ENCODE peak calls at places on chromosomes 7 and 10, in four cellular contexts. One of them, this sample, is unnamed.

GRCh38 chr10:101029520-101030309 is 1.2 kb downstream of the PDZD7 start:
- DNase-seq in HL-60: no peak
- DNase-seq in activated naive CD8-positive, alpha-beta T cell treated with anti-CD3 and anti-CD28 coated beads, Interleukin-2, amount 50 U/mL, for 24 hours: no peak
- DNase-seq in nephron progenitor cell: no peak
- DNase-seq in this sample: peak

GRCh38 chr10:70915806-70916205 is 27.4 kb upstream of the PCBD1 start:
- DNase-seq in HL-60: no peak
- DNase-seq in activated naive CD8-positive, alpha-beta T cell treated with anti-CD3 and anti-CD28 coated beads, Interleukin-2, amount 50 U/mL, for 24 hours: no peak
- DNase-seq in nephron progenitor cell: no peak
- DNase-seq in this sample: no peak

GRCh38 chr10:133141144-133141962 is 18.7 kb upstream of the KNDC1 start:
- DNase-seq in HL-60: no peak
- DNase-seq in activated naive CD8-positive, alpha-beta T cell treated with anti-CD3 and anti-CD28 coated beads, Interleukin-2, amount 50 U/mL, for 24 hours: no peak
- DNase-seq in nephron progenitor cell: peak
- DNase-seq in this sample: no peak

GRCh38 chr10:79295593-79295992 is 51.7 kb upstream of the PPIF start:
- DNase-seq in HL-60: no peak
- DNase-seq in activated naive CD8-positive, alpha-beta T cell treated with anti-CD3 and anti-CD28 coated beads, Interleukin-2, amount 50 U/mL, for 24 hours: no peak
- DNase-seq in nephron progenitor cell: no peak
- DNase-seq in this sample: no peak

GRCh38 chr7:139709460-139709859 is 68.3 kb downstream of the HIPK2 start:
- DNase-seq in HL-60: no peak
- DNase-seq in activated naive CD8-positive, alpha-beta T cell treated with anti-CD3 and anti-CD28 coated beads, Interleukin-2, amount 50 U/mL, for 24 hours: no peak
- DNase-seq in nephron progenitor cell: no peak
- DNase-seq in this sample: no peak

GRCh38 chr10:9166770-9167169 is 1112.3 kb downstream of the GATA3 start:
- DNase-seq in HL-60: no peak
- DNase-seq in activated naive CD8-positive, alpha-beta T cell treated with anti-CD3 and anti-CD28 coated beads, Interleukin-2, amount 50 U/mL, for 24 hours: no peak
- DNase-seq in nephron progenitor cell: no peak
- DNase-seq in this sample: no peak

GRCh38 chr7:28176174-28176573 is 4.4 kb downstream of the JAZF1 start:
- DNase-seq in HL-60: no peak
- DNase-seq in activated naive CD8-positive, alpha-beta T cell treated with anti-CD3 and anti-CD28 coated beads, Interleukin-2, amount 50 U/mL, for 24 hours: no peak
- DNase-seq in nephron progenitor cell: no peak
- DNase-seq in this sample: no peak

GRCh38 chr7:30135551-30136271 is 925 bp downstream of the MTURN start:
- DNase-seq in HL-60: peak
- DNase-seq in activated naive CD8-positive, alpha-beta T cell treated with anti-CD3 and anti-CD28 coated beads, Interleukin-2, amount 50 U/mL, for 24 hours: peak
- DNase-seq in nephron progenitor cell: peak
- DNase-seq in this sample: peak

GRCh38 chr7:129607471-129608120 is 3.9 kb upstream of the NRF1 start:
- DNase-seq in HL-60: no peak
- DNase-seq in activated naive CD8-positive, alpha-beta T cell treated with anti-CD3 and anti-CD28 coated beads, Interleukin-2, amount 50 U/mL, for 24 hours: peak
- DNase-seq in nephron progenitor cell: peak
- DNase-seq in this sample: peak

GRCh38 chr10:29530112-29530976 is 104.4 kb downstream of the SVIL start:
- DNase-seq in HL-60: no peak
- DNase-seq in activated naive CD8-positive, alpha-beta T cell treated with anti-CD3 and anti-CD28 coated beads, Interleukin-2, amount 50 U/mL, for 24 hours: no peak
- DNase-seq in nephron progenitor cell: no peak
- DNase-seq in this sample: no peak

GRCh38 chr10:124636271-124636993 is 107.7 kb downstream of the FAM53B start:
- DNase-seq in HL-60: no peak
- DNase-seq in activated naive CD8-positive, alpha-beta T cell treated with anti-CD3 and anti-CD28 coated beads, Interleukin-2, amount 50 U/mL, for 24 hours: no peak
- DNase-seq in nephron progenitor cell: no peak
- DNase-seq in this sample: no peak

GRCh38 chr10:132589015-132589414 is 51.4 kb downstream of the INPP5A start:
- DNase-seq in HL-60: peak
- DNase-seq in activated naive CD8-positive, alpha-beta T cell treated with anti-CD3 and anti-CD28 coated beads, Interleukin-2, amount 50 U/mL, for 24 hours: no peak
- DNase-seq in nephron progenitor cell: no peak
- DNase-seq in this sample: no peak

GRCh38 chr10:98195132-98195531 is 60.7 kb downstream of the R3HCC1L start:
- DNase-seq in HL-60: no peak
- DNase-seq in activated naive CD8-positive, alpha-beta T cell treated with anti-CD3 and anti-CD28 coated beads, Interleukin-2, amount 50 U/mL, for 24 hours: no peak
- DNase-seq in nephron progenitor cell: no peak
- DNase-seq in this sample: no peak

GRCh38 chr10:103822052-103822716 is 33.2 kb downstream of the SH3PXD2A start:
- DNase-seq in HL-60: no peak
- DNase-seq in activated naive CD8-positive, alpha-beta T cell treated with anti-CD3 and anti-CD28 coated beads, Interleukin-2, amount 50 U/mL, for 24 hours: no peak
- DNase-seq in nephron progenitor cell: no peak
- DNase-seq in this sample: no peak

GRCh38 chr10:5468262-5469106 is 30.9 kb downstream of the CALML5 start:
- DNase-seq in HL-60: no peak
- DNase-seq in activated naive CD8-positive, alpha-beta T cell treated with anti-CD3 and anti-CD28 coated beads, Interleukin-2, amount 50 U/mL, for 24 hours: no peak
- DNase-seq in nephron progenitor cell: no peak
- DNase-seq in this sample: no peak